ENCODE peak calls at places on chromosome 11, in seven cellular contexts. One of them, this sample, is unnamed.

GRCh38 chr11:125201525-125202121 is 37.1 kb downstream of the PKNOX2 start:
- DNase-seq in left cardiac atrium: no peak
- DNase-seq in immature natural killer cell: no peak
- DNase-seq in left ventricle myocardium superior: no peak
- DNase-seq in stimulated activated CD8-positive, alpha-beta memory T cell treated with anti-CD3 and anti-CD28 coated beads, Interleukin-2, amount 100 ng/mL, for 48 hours: no peak
- DNase-seq in GOT3: no peak
- DNase-seq in activated CD8-positive, alpha-beta T cell treated with anti-CD3 and anti-CD28 coated beads, Interleukin-2, amount 10 ng/mL, durations not matched to agents 7 days and 5 days: no peak
- DNase-seq in this sample: peak

GRCh38 chr11:9112075-9112474 is 20.7 kb upstream of the SCUBE2 start:
- DNase-seq in activated CD8-positive, alpha-beta T cell treated with anti-CD3 and anti-CD28 coated beads, Interleukin-2, amount 10 ng/mL, durations not matched to agents 7 days and 5 days: no peak
- DNase-seq in GOT3: no peak
- DNase-seq in immature natural killer cell: no peak
- DNase-seq in left cardiac atrium: no peak
- DNase-seq in left ventricle myocardium superior: no peak
- DNase-seq in stimulated activated CD8-positive, alpha-beta memory T cell treated with anti-CD3 and anti-CD28 coated beads, Interleukin-2, amount 100 ng/mL, for 48 hours: no peak
- DNase-seq in this sample: no peak

GRCh38 chr11:128334311-128335044 is 252.9 kb downstream of the ETS1 start:
- DNase-seq in GOT3: no peak
- DNase-seq in left cardiac atrium: peak
- DNase-seq in activated CD8-positive, alpha-beta T cell treated with anti-CD3 and anti-CD28 coated beads, Interleukin-2, amount 10 ng/mL, durations not matched to agents 7 days and 5 days: no peak
- DNase-seq in immature natural killer cell: no peak
- DNase-seq in left ventricle myocardium superior: peak
- DNase-seq in stimulated activated CD8-positive, alpha-beta memory T cell treated with anti-CD3 and anti-CD28 coated beads, Interleukin-2, amount 100 ng/mL, for 48 hours: no peak
- DNase-seq in this sample: no peak

GRCh38 chr11:110966131-110966530 is 253.9 kb upstream of the ARHGAP20 start:
- DNase-seq in immature natural killer cell: no peak
- DNase-seq in activated CD8-positive, alpha-beta T cell treated with anti-CD3 and anti-CD28 coated beads, Interleukin-2, amount 10 ng/mL, durations not matched to agents 7 days and 5 days: no peak
- DNase-seq in stimulated activated CD8-positive, alpha-beta memory T cell treated with anti-CD3 and anti-CD28 coated beads, Interleukin-2, amount 100 ng/mL, for 48 hours: no peak
- DNase-seq in GOT3: no peak
- DNase-seq in left cardiac atrium: peak
- DNase-seq in left ventricle myocardium superior: peak
- DNase-seq in this sample: no peak

GRCh38 chr11:122729139-122729538 is 73.6 kb downstream of the UBASH3B start:
- DNase-seq in activated CD8-positive, alpha-beta T cell treated with anti-CD3 and anti-CD28 coated beads, Interleukin-2, amount 10 ng/mL, durations not matched to agents 7 days and 5 days: no peak
- DNase-seq in GOT3: no peak
- DNase-seq in left cardiac atrium: no peak
- DNase-seq in immature natural killer cell: no peak
- DNase-seq in stimulated activated CD8-positive, alpha-beta memory T cell treated with anti-CD3 and anti-CD28 coated beads, Interleukin-2, amount 100 ng/mL, for 48 hours: no peak
- DNase-seq in left ventricle myocardium superior: no peak
- DNase-seq in this sample: no peak

GRCh38 chr11:61056566-61056965 is 45.7 kb upstream of the CD5 start:
- DNase-seq in GOT3: no peak
- DNase-seq in left cardiac atrium: no peak
- DNase-seq in left ventricle myocardium superior: no peak
- DNase-seq in stimulated activated CD8-positive, alpha-beta memory T cell treated with anti-CD3 and anti-CD28 coated beads, Interleukin-2, amount 100 ng/mL, for 48 hours: no peak
- DNase-seq in activated CD8-positive, alpha-beta T cell treated with anti-CD3 and anti-CD28 coated beads, Interleukin-2, amount 10 ng/mL, durations not matched to agents 7 days and 5 days: no peak
- DNase-seq in immature natural killer cell: no peak
- DNase-seq in this sample: no peak

GRCh38 chr11:78812513-78813293 is 238.0 kb upstream of the NARS2 start:
- DNase-seq in left cardiac atrium: no peak
- DNase-seq in GOT3: no peak
- DNase-seq in left ventricle myocardium superior: no peak
- DNase-seq in immature natural killer cell: no peak
- DNase-seq in stimulated activated CD8-positive, alpha-beta memory T cell treated with anti-CD3 and anti-CD28 coated beads, Interleukin-2, amount 100 ng/mL, for 48 hours: no peak
- DNase-seq in activated CD8-positive, alpha-beta T cell treated with anti-CD3 and anti-CD28 coated beads, Interleukin-2, amount 10 ng/mL, durations not matched to agents 7 days and 5 days: no peak
- DNase-seq in this sample: no peak

GRCh38 chr11:96272542-96273306 is 70.3 kb downstream of the MAML2 start:
- DNase-seq in stimulated activated CD8-positive, alpha-beta memory T cell treated with anti-CD3 and anti-CD28 coated beads, Interleukin-2, amount 100 ng/mL, for 48 hours: no peak
- DNase-seq in activated CD8-positive, alpha-beta T cell treated with anti-CD3 and anti-CD28 coated beads, Interleukin-2, amount 10 ng/mL, durations not matched to agents 7 days and 5 days: no peak
- DNase-seq in left ventricle myocardium superior: no peak
- DNase-seq in GOT3: no peak
- DNase-seq in left cardiac atrium: no peak
- DNase-seq in immature natural killer cell: no peak
- DNase-seq in this sample: no peak

GRCh38 chr11:133966924-133967598 is 10.3 kb upstream of the IGSF9B start:
- DNase-seq in left ventricle myocardium superior: peak
- DNase-seq in activated CD8-positive, alpha-beta T cell treated with anti-CD3 and anti-CD28 coated beads, Interleukin-2, amount 10 ng/mL, durations not matched to agents 7 days and 5 days: peak
- DNase-seq in left cardiac atrium: peak
- DNase-seq in GOT3: no peak
- DNase-seq in immature natural killer cell: no peak
- DNase-seq in stimulated activated CD8-positive, alpha-beta memory T cell treated with anti-CD3 and anti-CD28 coated beads, Interleukin-2, amount 100 ng/mL, for 48 hours: peak
- DNase-seq in this sample: peak

GRCh38 chr11:47998733-47999359 is 18.5 kb downstream of the PTPRJ start:
- DNase-seq in left ventricle myocardium superior: no peak
- DNase-seq in stimulated activated CD8-positive, alpha-beta memory T cell treated with anti-CD3 and anti-CD28 coated beads, Interleukin-2, amount 100 ng/mL, for 48 hours: no peak
- DNase-seq in left cardiac atrium: no peak
- DNase-seq in immature natural killer cell: no peak
- DNase-seq in GOT3: no peak
- DNase-seq in activated CD8-positive, alpha-beta T cell treated with anti-CD3 and anti-CD28 coated beads, Interleukin-2, amount 10 ng/mL, durations not matched to agents 7 days and 5 days: no peak
- DNase-seq in this sample: no peak